ENCODE peak calls at places on chromosomes 7 and 10, in four cellular contexts. V is HepG2, Z is K562, W is HCT116. R is an unnamed sample. For H3K9me3, the result is how much of the 10 kb centered on the place peaks cover.

GRCh38 chr10:99888623-99889022 is 106.2 kb downstream of the ABCC2 start:
- DNase-seq in V (no peak), Z (no peak), W (no peak), R (no peak)

GRCh38 chr7:16694806-16695205 is 48.8 kb downstream of the BZW2 start:
- DNase-seq in V (no peak), Z (no peak), W (no peak), R (no peak)

GRCh38 chr7:144997516-144997915 is 161.7 kb upstream of the TPK1 start:
- DNase-seq in V (no peak), Z (no peak), W (no peak), R (no peak)

GRCh38 chr7:132455306-132455705 is 121.0 kb downstream of the PLXNA4 start:
- DNase-seq in V (no peak), Z (no peak), W (no peak), R (no peak)

GRCh38 chr7:140036224-140036651 is 26.5 kb downstream of the PARP12 start:
- DNase-seq in V (no peak), Z (no peak), W (no peak), R (no peak)

GRCh38 chr10:50513956-50514355 is 109.8 kb downstream of the SGMS1 start:
- DNase-seq in V (no peak), Z (no peak), W (no peak), R (no peak)

GRCh38 chr7:101559586-101559985 is 69.5 kb downstream of the MYL10 start:
- DNase-seq in V (no peak), Z (no peak), W (no peak), R (no peak)

GRCh38 chr7:1855396-1856160 is 185.5 kb downstream of the ELFN1 start:
- DNase-seq in V (no peak), Z (no peak), W (no peak), R (no peak)

GRCh38 chr7:26090927-26091519 is 61.0 kb upstream of the NFE2L3 start:
- DNase-seq in V (peak), Z (peak), W (peak), R (peak)

GRCh38 chr10:101291254-101292193 is 62.3 kb upstream of the LBX1 start:
- DNase-seq in V (peak), Z (peak), W (no peak), R (no peak)

GRCh38 chr7:107463139-107464078 is 6.4 kb upstream of the GPR22 start:
- DNase-seq in V (peak), Z (peak), W (peak), R (peak)

GRCh38 chr10:103281753-103282152 is 4.8 kb downstream of the INA start:
- DNase-seq in V (no peak), Z (peak), W (no peak), R (no peak)

GRCh38 chr10:4343091-4343490 is 482.9 kb upstream of the AKR1E2 start:
- DNase-seq in V (no peak), Z (no peak), W (no peak), R (no peak)

GRCh38 chr7:116139007-116139406 is 71.3 kb upstream of the TES start:
- DNase-seq in V (peak), Z (no peak), W (no peak), R (no peak)

GRCh38 chr7:100430450-100431285 is 1.0 kb downstream of the MEPCE start:
- DNase-seq in V (no peak), Z (peak), W (no peak), R (no peak)

GRCh38 chr10:44958196-44958896 is 1.3 kb upstream of the RASSF4 start:
- DNase-seq in V (no peak), Z (no peak), W (no peak), R (no peak)

GRCh38 chr7:106082087-106082854 is 29.8 kb downstream of the SYPL1 start:
- DNase-seq in V (no peak), Z (no peak), W (no peak), R (no peak)

GRCh38 chr10:32938554-32939061 is 19.4 kb downstream of the ITGB1 start:
- DNase-seq in V (peak), Z (no peak), W (no peak), R (no peak)

GRCh38 chr7:127812540-127812939 is 160.5 kb downstream of the SND1 start:
- DNase-seq in V (no peak), Z (no peak), W (no peak), R (no peak)

GRCh38 chr7:51665045-51665785 is 348.6 kb upstream of the COBL start:
- DNase-seq in V (no peak), Z (no peak), W (no peak), R (no peak)

GRCh38 chr7:22319424-22320403 is 37.2 kb downstream of the RAPGEF5 start:
- DNase-seq in V (no peak), Z (no peak), W (no peak), R (no peak)

GRCh38 chr10:34906021-34906965 is 91.2 kb upstream of the PARD3 start:
- DNase-seq in V (peak), Z (no peak), W (no peak), R (no peak)

GRCh38 chr10:64103750-64104149 is 582.5 kb downstream of the REEP3 start:
- DNase-seq in V (no peak), Z (no peak), W (no peak), R (no peak)

GRCh38 chr7:4216016-4216415 is 466.1 kb upstream of the FOXK1 start:
- DNase-seq in V (no peak), Z (no peak), W (no peak), R (no peak)

GRCh38 chr10:97534746-97535367 is 36.1 kb downstream of the UBTD1 start:
- DNase-seq in V (peak), Z (peak), W (no peak), R (peak)

GRCh38 chr10:71678057-71678805 is 41.3 kb downstream of the C10orf105 start:
- DNase-seq in V (no peak), Z (no peak), W (no peak), R (no peak)

GRCh38 chr7:135827391-135827790 is 78.8 kb upstream of the FAM180A start:
- DNase-seq in V (no peak), Z (no peak), W (no peak), R (no peak)

GRCh38 chr7:2492038-2492437 is 15.8 kb upstream of the GRIFIN start:
- DNase-seq in V (no peak), Z (no peak), W (no peak), R (no peak)

GRCh38 chr7:94297397-94297838 is 97.3 kb upstream of the COL1A2 start:
- DNase-seq in V (no peak), Z (no peak), W (no peak), R (no peak)

GRCh38 chr7:157558516-157558874 is 221.7 kb downstream of the DNAJB6 start:
- DNase-seq in V (no peak), Z (no peak), W (no peak), R (no peak)

GRCh38 chr7:157556339-157556944 is 219.6 kb downstream of the DNAJB6 start:
- DNase-seq in V (no peak), Z (no peak), W (no peak), R (no peak)

GRCh38 chr7:157557263-157557662 is 220.5 kb downstream of the DNAJB6 start:
- DNase-seq in V (no peak), Z (no peak), W (no peak), R (no peak)

GRCh38 chr7:157558875-157559595 is 222.2 kb downstream of the DNAJB6 start:
- DNase-seq in V (peak), Z (no peak), W (no peak), R (no peak)

DNA sequence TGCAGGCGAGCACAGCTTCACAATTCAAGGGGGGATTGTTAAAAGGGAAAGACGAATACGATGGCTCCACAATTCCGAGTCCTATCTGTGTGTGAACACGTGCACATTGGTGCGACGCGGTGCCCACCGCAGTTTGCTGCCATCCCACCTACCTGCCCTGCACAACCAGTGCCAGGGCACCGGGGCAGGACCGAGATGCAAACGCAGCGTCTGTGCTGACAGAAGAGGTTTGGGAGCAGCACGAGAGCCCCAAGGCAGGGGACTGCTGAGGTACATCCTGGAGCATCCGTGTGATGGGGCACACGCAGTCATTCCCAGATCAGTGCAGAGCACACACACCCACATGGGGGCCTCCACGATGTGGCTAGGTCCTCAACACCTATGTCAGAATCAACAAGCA is 221.3 kb downstream of the DNAJB6 start:
- DNase-seq in V (no peak), Z (no peak), W (no peak), R (no peak)
- H3K9me3 ChIP-seq in V (under half), Z (under half), W (under half), R (under half)

DNA sequence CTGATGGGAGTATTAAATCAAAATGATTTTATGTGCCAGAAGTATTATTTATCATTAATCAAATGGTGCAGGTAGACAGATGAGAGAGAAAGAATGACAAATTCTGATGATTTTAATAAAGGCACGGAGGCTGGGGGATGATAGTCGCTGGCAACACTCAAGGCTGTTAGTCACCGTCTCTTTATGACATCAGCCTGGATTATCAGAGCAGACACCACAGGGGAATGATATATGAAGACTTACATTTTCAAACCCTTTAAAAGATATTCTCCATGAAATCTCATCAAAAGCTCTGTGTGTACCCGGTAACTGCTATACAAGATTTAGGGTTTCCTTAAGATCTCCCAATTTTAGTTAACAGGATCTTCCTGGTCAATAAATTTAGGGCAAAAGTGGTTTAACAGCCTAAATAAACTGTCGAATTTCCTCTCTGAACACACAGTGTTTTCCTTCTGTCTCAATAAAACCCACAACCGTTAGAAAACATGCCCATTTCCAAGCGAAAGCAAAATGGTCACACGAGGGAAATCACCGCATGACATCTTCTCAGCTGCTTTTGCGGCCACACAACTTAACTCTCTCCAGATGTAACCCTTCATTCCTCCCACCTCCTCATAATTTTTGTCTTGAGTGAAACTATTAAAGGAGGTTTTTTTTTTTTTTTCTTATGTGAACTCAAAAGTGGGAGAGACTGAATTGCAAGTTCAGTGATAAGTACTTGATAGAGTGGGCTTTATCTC is 133.2 kb upstream of the FAM171A1 start:
- DNase-seq in V (no peak), Z (no peak), W (no peak), R (no peak)
- H3K27ac ChIP-seq in V (no peak), Z (no peak), W (no peak), R (no peak)

DNA sequence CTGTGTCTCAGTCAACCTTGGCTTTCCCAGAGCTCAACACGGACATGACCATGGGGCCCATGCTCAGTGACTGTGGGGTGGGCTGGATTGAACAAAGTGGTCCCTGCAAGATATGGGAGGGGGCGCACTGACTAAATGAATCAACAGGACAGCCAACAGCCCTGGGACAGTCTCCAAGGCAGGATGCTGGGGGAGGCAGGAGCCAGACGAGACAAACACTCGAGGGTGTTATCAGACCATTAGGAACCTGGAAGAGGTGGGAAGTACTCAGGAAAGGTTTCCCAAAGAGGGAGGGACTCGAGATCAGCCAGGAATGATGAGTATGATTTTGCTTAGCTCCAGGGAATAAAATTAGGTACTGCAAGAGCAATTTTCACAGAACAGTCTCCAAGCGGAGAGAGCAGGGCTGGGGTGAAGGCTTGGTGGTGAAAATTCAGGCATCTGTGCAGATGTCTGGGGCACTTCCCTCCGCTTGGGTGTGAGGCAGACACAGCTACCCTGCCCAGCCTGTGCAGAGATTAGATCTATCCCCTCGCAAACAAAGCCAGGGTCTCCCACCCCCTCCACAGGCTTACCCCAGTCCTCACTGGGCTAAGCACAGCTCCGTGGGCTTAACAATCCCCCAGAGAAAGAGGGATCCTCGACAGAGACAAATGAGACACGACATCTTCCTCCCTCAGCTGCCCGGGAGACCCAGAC is 261.1 kb upstream of the ZMIZ1 start:
- DNase-seq in V (no peak), Z (no peak), W (no peak), R (no peak)
- TF ChIP-seq TCF7L2 in V (no peak), Z (no peak), W (no peak), R (no peak)

GRCh38 chr7:157943561-157943960 is 606.8 kb downstream of the DNAJB6 start:
- DNase-seq in V (no peak), Z (no peak), W (no peak), R (no peak)
- H3K9me3 ChIP-seq in V (under half), Z (under half), W (under half), R (under half)

GRCh38 chr10:7473474-7473873 is 62.6 kb upstream of the SFMBT2 start:
- DNase-seq in V (no peak), Z (no peak), W (no peak), R (no peak)

GRCh38 chr10:7474388-7474787 is 63.6 kb upstream of the SFMBT2 start:
- DNase-seq in V (no peak), Z (no peak), W (no peak), R (no peak)

GRCh38 chr10:7475046-7475860 is 64.4 kb upstream of the SFMBT2 start:
- DNase-seq in V (no peak), Z (no peak), W (no peak), R (no peak)

GRCh38 chr10:7470371-7470770 is 59.5 kb upstream of the SFMBT2 start:
- DNase-seq in V (no peak), Z (no peak), W (no peak), R (no peak)

DNA sequence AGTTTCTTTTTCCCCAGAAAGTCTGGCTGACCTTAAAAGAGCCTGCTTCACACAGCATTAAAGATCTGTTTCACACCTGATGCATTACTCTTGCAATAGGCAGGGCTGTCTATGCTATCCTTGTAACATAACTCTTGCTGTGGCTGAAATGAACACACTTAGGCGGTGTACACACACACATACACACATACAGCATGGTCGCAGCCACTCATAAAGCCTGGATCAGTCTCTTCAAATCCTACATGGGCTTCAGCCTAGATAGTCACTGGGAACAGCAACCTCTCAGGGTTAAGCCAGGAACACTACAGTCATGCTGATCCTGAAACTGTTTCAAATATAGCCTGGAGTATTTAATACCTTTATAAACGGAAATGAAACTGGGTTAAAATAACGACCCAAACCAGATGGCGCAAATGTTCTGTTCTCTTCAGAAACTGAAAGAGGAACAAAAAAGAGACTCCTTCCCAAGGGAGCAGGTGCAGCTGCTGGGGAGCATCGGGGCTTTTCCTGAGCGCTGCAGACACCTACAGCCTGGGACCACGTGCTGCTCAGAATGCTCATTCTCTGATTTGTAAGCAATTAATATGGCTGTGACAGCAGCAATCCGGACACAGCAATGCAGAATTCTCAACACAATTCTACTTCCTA is 61.0 kb upstream of the SFMBT2 start:
- DNase-seq in V (no peak), Z (no peak), W (no peak), R (no peak)
- H3K27ac ChIP-seq in V (no peak), Z (no peak), W (no peak), R (no peak)

DNA sequence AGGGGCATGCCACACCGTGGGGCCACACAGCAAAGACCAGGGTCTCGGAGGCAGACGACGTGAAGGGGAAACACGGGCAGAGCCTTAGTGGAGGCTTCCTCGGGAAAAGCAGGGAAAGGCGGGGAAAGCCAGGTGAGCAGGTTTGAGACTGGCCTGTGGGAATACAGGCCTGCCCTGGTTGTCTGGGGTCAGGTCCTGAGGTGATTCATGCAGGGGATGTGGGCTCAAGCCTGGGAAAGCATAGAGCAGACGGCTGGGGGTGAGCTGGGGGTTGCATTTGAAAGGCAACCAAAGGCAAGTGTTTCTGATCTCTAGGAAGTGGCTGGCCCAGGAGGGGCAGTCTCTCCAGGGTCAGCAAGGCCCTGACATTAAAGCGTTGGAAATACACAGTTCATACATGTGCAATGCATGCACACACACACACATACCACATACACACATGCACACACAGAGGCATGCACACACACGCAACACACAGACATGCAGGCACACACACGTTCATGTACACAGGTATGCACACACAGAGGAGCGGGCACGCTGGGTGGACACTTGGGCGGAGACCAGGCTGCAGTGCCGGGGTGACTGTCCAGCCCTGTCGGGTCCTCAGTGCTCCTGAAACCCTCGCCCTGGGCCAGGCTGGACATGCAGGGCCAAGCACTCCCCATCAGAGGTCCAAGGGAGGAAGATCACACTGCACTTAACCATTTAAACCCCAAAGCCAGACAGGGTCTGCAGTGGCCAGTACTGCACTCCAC is 51.8 kb downstream of the DPYSL4 start:
- DNase-seq in V (no peak), Z (no peak), W (no peak), R (no peak)
- TF ChIP-seq TCF7L2 in V (no peak), Z (no peak), W (no peak), R (no peak)

DNA sequence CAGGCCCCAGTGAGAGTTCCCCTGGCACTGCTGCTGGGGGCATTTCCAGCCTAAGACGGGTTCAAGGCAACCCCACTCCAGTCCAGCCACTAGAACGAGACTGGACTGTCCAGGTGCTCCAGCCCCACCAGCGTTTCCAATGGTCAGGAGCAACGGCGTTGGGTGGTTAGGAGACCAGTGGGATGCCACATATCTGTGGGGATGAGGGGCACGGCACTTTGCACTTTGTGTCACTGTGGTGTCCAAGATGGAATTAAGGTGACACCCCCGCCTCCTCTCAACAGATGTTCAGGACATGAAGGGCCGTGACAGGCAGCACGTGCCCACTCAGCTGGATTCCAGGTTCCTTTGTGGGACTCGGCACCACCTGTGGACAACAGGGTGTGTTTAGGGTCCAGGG is 138.9 kb downstream of the PTPRN2 start:
- DNase-seq in V (no peak), Z (no peak), W (no peak), R (no peak)
- H3K9me3 ChIP-seq in V (under half), Z (under half), W (under half), R (under half)

DNA sequence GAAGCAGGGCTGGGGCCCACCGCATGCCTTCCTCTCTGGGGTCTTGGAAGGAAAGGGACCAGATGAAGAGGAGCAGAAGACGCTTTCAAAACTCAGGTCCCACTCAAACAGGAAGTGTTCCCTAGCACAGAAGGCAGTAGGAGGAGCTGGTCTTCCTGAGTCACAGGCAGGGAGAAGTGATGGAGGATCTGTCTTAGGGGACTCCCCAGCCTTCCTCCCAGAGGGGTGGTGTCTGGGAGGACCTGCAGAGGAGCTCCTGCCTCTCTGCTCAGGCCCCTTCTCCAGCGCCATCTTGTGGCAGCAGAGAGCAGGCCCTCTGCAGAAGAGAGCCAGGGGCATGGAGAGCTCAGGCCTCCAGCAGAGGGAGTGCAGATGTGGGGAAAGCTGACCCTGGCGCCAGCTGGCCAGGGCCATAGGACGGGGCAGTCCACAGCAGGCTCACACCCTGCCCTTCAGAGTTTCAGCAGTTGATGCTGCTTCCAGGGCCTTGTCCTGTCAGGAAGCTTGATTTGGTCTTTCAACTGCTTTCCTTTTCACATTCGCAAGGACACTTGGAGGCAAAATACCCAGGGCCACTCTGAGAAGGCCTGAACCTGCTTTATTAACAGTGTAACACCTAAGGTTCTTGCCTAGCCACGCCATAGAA is 62.2 kb upstream of the TARP start:
- DNase-seq in V (peak), Z (peak), W (peak), R (peak)
- H3K27ac ChIP-seq in V (no peak), Z (peak), W (no peak), R (no peak)

R was measured in Panc1.